ENCODE peak calls at places on chromosomes 12 and 14, in four cellular contexts. N, Z, I and L are unnamed samples.

GRCh38 chr14:56555921-56556570 is 23.6 kb upstream of the TMEM260 start:
- DNase-seq in N (peak; percentile 40), Z (no peak), I (peak; percentile 72), L (no peak)

GRCh38 chr12:121096199-121096798 is 36.4 kb upstream of the P2RX7 start:
- DNase-seq in N (no peak), Z (no peak), I (no peak), L (no peak)

GRCh38 chr14:101561897-101562490 is 699 bp downstream of the DIO3 start:
- DNase-seq in I (no peak), Z (no peak), N (no peak), L (no peak)

GRCh38 chr14:94317259-94317658 is 5.9 kb downstream of the SERPINA6 start:
- DNase-seq in N (no peak), Z (no peak), I (peak; percentile 24), L (no peak)

GRCh38 chr14:32201816-32202467 is at the start of gene RNU6-7:
- DNase-seq in Z (peak; percentile 64), I (peak; percentile 40), N (peak; percentile 72), L (no peak)

GRCh38 chr14:96574633-96575191 is 72.5 kb downstream of the PAPOLA start:
- DNase-seq in I (peak; percentile 78), N (no peak), Z (peak; percentile 17), L (no peak)

GRCh38 chr14:68396411-68396930 is 396.4 kb downstream of the ZFP36L1 start:
- DNase-seq in Z (no peak), N (no peak), I (no peak), L (no peak)

GRCh38 chr12:15581006-15581405 is 208.2 kb downstream of the EPS8 start:
- DNase-seq in I (no peak), N (no peak), Z (no peak), L (no peak)

GRCh38 chr12:42759622-42760273 is 170.2 kb upstream of the PRICKLE1 start:
- DNase-seq in Z (no peak), N (no peak), I (peak; percentile 50), L (no peak)

GRCh38 chr12:124703852-124704251 is 136.4 kb upstream of the NCOR2 start:
- DNase-seq in Z (no peak), N (no peak), I (no peak), L (no peak)

GRCh38 chr14:89371600-89371999 is 45.4 kb downstream of the FOXN3 start:
- DNase-seq in N (no peak), Z (peak; percentile 10), I (no peak), L (no peak)

GRCh38 chr14:49456589-49456988 is 129.6 kb downstream of the RPS29 start:
- DNase-seq in N (no peak), I (no peak), Z (no peak), L (no peak)

GRCh38 chr12:76942276-76942675 is 63.5 kb upstream of the CSRP2 start:
- DNase-seq in Z (no peak), N (no peak), I (no peak), L (no peak)

GRCh38 chr12:102879144-102879763 is 37.8 kb downstream of the PAH start:
- DNase-seq in I (peak; percentile 81), Z (peak; percentile 82), N (peak; percentile 65), L (no peak)

GRCh38 chr14:20440882-20441281 is 4.9 kb upstream of the KLHL33 start:
- DNase-seq in I (peak; percentile 27), N (no peak), Z (no peak), L (no peak)

GRCh38 chr12:68844318-68844745 is 36.4 kb downstream of the MDM2 start:
- DNase-seq in Z (no peak), N (no peak), I (no peak), L (no peak)

GRCh38 chr14:87002831-87003230 is 990.2 kb downstream of the GALC start:
- DNase-seq in I (no peak), N (no peak), Z (peak; percentile 10), L (no peak)

GRCh38 chr14:105486974-105487448 is 325 bp downstream of the CRIP1 start:
- DNase-seq in Z (no peak), I (no peak), N (no peak), L (peak; percentile 69)

GRCh38 chr12:123119808-123120207 is 31.1 kb downstream of the PITPNM2 start:
- DNase-seq in I (no peak), Z (no peak), N (no peak), L (peak; percentile 23)

GRCh38 chr14:80638620-80639215 is 302.8 kb downstream of the CEP128 start:
- DNase-seq in I (peak; percentile 84), Z (no peak), N (peak; percentile 30), L (no peak)

GRCh38 chr14:44960146-44960545 is 1.6 kb downstream of the KLHL28 start:
- DNase-seq in N (no peak), I (no peak), Z (no peak), L (no peak)

GRCh38 chr12:68609955-68610434 is 704 bp upstream of the RAP1B start:
- DNase-seq in Z (no peak), I (no peak), N (no peak), L (no peak)

GRCh38 chr12:125259525-125259924 is 194.3 kb downstream of the AACS start:
- DNase-seq in I (no peak), Z (no peak), N (no peak), L (no peak)

GRCh38 chr14:25061923-25062321 is 12.0 kb upstream of the STXBP6 start:
- DNase-seq in N (no peak), I (no peak), Z (no peak), L (no peak)

GRCh38 chr14:97920201-97920600 is 1123.0 kb downstream of the VRK1 start:
- DNase-seq in Z (no peak), I (no peak), N (no peak), L (no peak)

GRCh38 chr12:112506513-112507166 is 87.9 kb downstream of the PTPN11 start:
- DNase-seq in I (no peak), Z (no peak), N (no peak), L (no peak)

GRCh38 chr12:62631531-62632520 is 165.2 kb downstream of the MON2 start:
- DNase-seq in I (peak; percentile 50), N (no peak), Z (no peak), L (peak; percentile 30)

GRCh38 chr14:48748151-48748550 is 838.0 kb downstream of the RPS29 start:
- DNase-seq in N (no peak), I (no peak), Z (no peak), L (no peak)

GRCh38 chr12:70364695-70365397 is 1.2 kb upstream of the KCNMB4 start:
- DNase-seq in I (no peak), N (no peak), Z (no peak), L (no peak)

GRCh38 chr12:1832801-1833595 is 12.6 kb downstream of the LRTM2 start:
- DNase-seq in Z (peak; percentile 82), N (no peak), I (no peak), L (no peak)

GRCh38 chr12:111748195-111748803 is 18.4 kb upstream of the ALDH2 start:
- DNase-seq in I (no peak), Z (no peak), N (no peak), L (no peak)

GRCh38 chr12:88870000-88870737 is 289.9 kb upstream of the KITLG start:
- DNase-seq in N (no peak), I (no peak), Z (no peak), L (no peak)

GRCh38 chr12:115319641-115320040 is 635.7 kb upstream of the TBX3 start:
- DNase-seq in I (no peak), N (no peak), Z (no peak), L (no peak)

GRCh38 chr12:132602578-132603239 is 7.7 kb downstream of the LRCOL1 start:
- DNase-seq in N (no peak), Z (no peak), I (no peak), L (no peak)

GRCh38 chr14:87877877-87878276 is 115.1 kb downstream of the GALC start:
- DNase-seq in Z (no peak), I (peak; percentile 86), N (no peak), L (no peak)

GRCh38 chr14:30921788-30922187 is 47.4 kb downstream of the COCH start:
- DNase-seq in Z (no peak), N (no peak), I (no peak), L (no peak)